ENCODE peak calls at places on chromosome 16, in nine cellular contexts. C, Y, L, D, X, A, Z, B and J are unnamed samples.

GRCh38 chr16:30778549-30779244 is 8.3 kb downstream of the ZNF629 start:
- DNase-seq in A (no peak), L (no peak), C (no peak), B (no peak), X (no peak), D (peak; percentile 66), Y (no peak), Z (no peak), J (no peak)

GRCh38 chr16:14097182-14097951 is 26.2 kb downstream of the MRTFB start:
- DNase-seq in L (no peak), D (no peak), C (no peak), Y (no peak), X (peak; percentile 63), B (no peak), A (no peak), Z (no peak), J (no peak)

GRCh38 chr16:1331712-1332617 is 1.5 kb upstream of the BAIAP3 start:
- DNase-seq in Z (peak; percentile 16), B (peak; percentile 71), X (peak; percentile 73), L (peak; percentile 62), A (peak; percentile 82), D (peak; percentile 77), C (no peak), Y (peak; percentile 39), J (peak; percentile 93)

GRCh38 chr16:57623251-57624043 is 5.0 kb upstream of the ADGRG1 start:
- DNase-seq in Y (no peak), A (no peak), X (peak; percentile 78), B (no peak), Z (no peak), L (no peak), D (peak; percentile 96), C (peak; percentile 24), J (peak; percentile 59)

GRCh38 chr16:72189865-72190371 is 18.0 kb upstream of the PMFBP1 start:
- DNase-seq in X (no peak), C (peak; percentile 13), Y (no peak), D (peak; percentile 91), L (no peak), B (peak; percentile 74), Z (no peak), A (no peak), J (no peak)

GRCh38 chr16:26911436-26911835 is 155.3 kb upstream of the C16orf82 start:
- DNase-seq in Y (no peak), D (no peak), B (no peak), X (no peak), C (no peak), A (no peak), Z (no peak), L (no peak), J (no peak)

GRCh38 chr16:89656435-89657121 is 930 bp downstream of the CHMP1A start:
- DNase-seq in A (peak; percentile 56), Y (no peak), Z (no peak), X (no peak), L (no peak), D (no peak), B (peak; percentile 50), C (no peak), J (peak; percentile 84)

GRCh38 chr16:1706386-1707192 is 594 bp downstream of the MAPK8IP3 start:
- DNase-seq in C (no peak), Z (peak; percentile 59), A (peak; percentile 59), X (no peak), B (no peak), L (no peak), Y (no peak), D (peak; percentile 43), J (no peak)

GRCh38 chr16:8849411-8850011 is 19.3 kb downstream of the CARHSP1 start:
- DNase-seq in X (no peak), Y (no peak), Z (no peak), D (peak; percentile 84), B (no peak), C (no peak), A (no peak), L (no peak), J (peak; percentile 54)

GRCh38 chr16:76913046-76913445 is 277.9 kb upstream of the MON1B start:
- DNase-seq in Z (no peak), L (no peak), D (no peak), Y (no peak), A (no peak), B (no peak), C (no peak), X (no peak), J (no peak)

GRCh38 chr16:19128454-19129210 is 14.9 kb downstream of the ITPRIPL2 start:
- DNase-seq in L (no peak), Y (no peak), B (no peak), A (no peak), X (no peak), C (no peak), Z (no peak), D (no peak), J (no peak)

GRCh38 chr16:78520470-78520869 is 421.0 kb downstream of the WWOX start:
- DNase-seq in A (no peak), L (no peak), Z (no peak), Y (no peak), X (no peak), D (no peak), C (no peak), B (no peak), J (no peak)

GRCh38 chr16:89320717-89321501 is 103.4 kb downstream of the ZNF778 start:
- DNase-seq in X (peak; percentile 60), D (peak; percentile 61), C (peak; percentile 59), A (no peak), B (no peak), Y (no peak), Z (no peak), L (peak; percentile 55), J (peak; percentile 73)

GRCh38 chr16:48499822-48500440 is 110.0 kb downstream of the N4BP1 start:
- DNase-seq in B (peak; percentile 62), L (peak; percentile 44), C (peak; percentile 69), A (no peak), X (no peak), Y (no peak), D (peak; percentile 97), Z (no peak), J (no peak)

GRCh38 chr16:2983706-2984136 is 3.5 kb upstream of the PKMYT1 start:
- DNase-seq in C (peak; percentile 65), A (peak; percentile 71), Z (peak; percentile 39), Y (peak; percentile 33), L (peak; percentile 82), D (peak; percentile 80), B (peak; percentile 86), X (peak; percentile 85), J (peak; percentile 93)

GRCh38 chr16:27485811-27486210 is 63.9 kb downstream of the GTF3C1 start:
- DNase-seq in X (no peak), D (no peak), L (no peak), A (no peak), Z (no peak), Y (no peak), B (no peak), C (no peak), J (peak; percentile 45)

GRCh38 chr16:67447508-67448076 is 16.7 kb downstream of the HSD11B2 start:
- DNase-seq in C (peak; percentile 80), D (peak; percentile 89), A (no peak), Y (peak; percentile 33), L (peak; percentile 52), Z (peak; percentile 32), B (no peak), X (peak; percentile 63), J (no peak)

GRCh38 chr16:74607310-74607966 is 524 bp upstream of the GLG1 start:
- DNase-seq in Z (no peak), L (no peak), Y (no peak), B (no peak), X (no peak), C (no peak), D (no peak), A (no peak), J (no peak)

GRCh38 chr16:12066823-12067222 is 90.3 kb downstream of the SNX29 start:
- DNase-seq in A (no peak), Z (no peak), Y (no peak), X (no peak), C (no peak), L (no peak), D (no peak), B (no peak), J (peak; percentile 16)

GRCh38 chr16:57507414-57508083 is 21.3 kb upstream of the DOK4 start:
- DNase-seq in L (no peak), A (no peak), Z (no peak), Y (no peak), X (no peak), C (no peak), B (no peak), D (no peak), J (no peak)

GRCh38 chr16:85929259-85929704 is 30.3 kb downstream of the IRF8 start:
- DNase-seq in Z (no peak), A (no peak), C (no peak), D (no peak), L (no peak), B (no peak), X (no peak), Y (no peak), J (no peak)

DNA sequence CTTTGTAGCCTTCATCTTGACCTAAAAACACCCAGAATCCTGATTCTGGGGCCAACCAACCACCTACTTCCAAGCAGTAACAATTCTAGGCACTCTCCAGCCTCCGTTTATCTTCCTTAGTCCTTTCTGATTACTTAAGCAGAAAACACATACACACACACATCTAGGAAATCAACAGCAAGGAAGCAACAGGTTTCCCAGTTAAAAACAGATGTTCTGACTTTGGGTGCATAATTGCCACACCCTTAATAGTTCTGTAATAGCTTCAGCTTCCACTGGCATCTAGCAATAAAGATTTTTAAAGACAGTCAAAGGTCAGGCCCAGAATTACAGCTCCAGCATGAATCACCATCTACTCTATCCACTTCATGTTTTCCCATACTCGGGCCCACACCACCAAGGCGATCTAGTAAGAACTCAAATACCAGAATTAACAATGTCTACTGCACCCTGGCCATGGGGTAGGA is 2.6 kb downstream of the ARHGAP17 start:
- DNase-seq in L (no peak), Z (no peak), D (peak; percentile 52), A (no peak), B (no peak), C (no peak), Y (no peak), X (no peak), J (no peak)
- H3K4me1 ChIP-seq in L (peaks cover 77% of the 10 kb centered on the region), Z (peaks cover 44% of the 10 kb centered on the region), D (no peaks in the 10 kb centered on the region), A (peaks cover 57% of the 10 kb centered on the region), B (no peaks in the 10 kb centered on the region), C (peaks cover 9% of the 10 kb centered on the region), Y (peaks cover 46% of the 10 kb centered on the region), X (peaks cover 35% of the 10 kb centered on the region), J (peaks cover 93% of the 10 kb centered on the region)

GRCh38 chr16:82067810-82068325 is 32.8 kb downstream of the HSD17B2 start:
- DNase-seq in C (no peak), L (no peak), Z (no peak), Y (no peak), B (no peak), A (no peak), X (no peak), D (no peak), J (no peak)
- H3K4me1 ChIP-seq in C (no peaks in the 10 kb centered on the region), L (no peaks in the 10 kb centered on the region), Z (no peaks in the 10 kb centered on the region), Y (no peaks in the 10 kb centered on the region), B (no peaks in the 10 kb centered on the region), A (no peaks in the 10 kb centered on the region), X (no peaks in the 10 kb centered on the region), D (no peaks in the 10 kb centered on the region), J (no peaks in the 10 kb centered on the region)

GRCh38 chr16:56263711-56264608 is 72.7 kb downstream of the GNAO1 start:
- DNase-seq in C (no peak), Y (no peak), D (no peak), X (no peak), Z (no peak), B (no peak), L (peak; percentile 37), A (no peak), J (no peak)
- H3K4me1 ChIP-seq in C (peaks cover 2% of the 10 kb centered on the region), Y (peaks cover 28% of the 10 kb centered on the region), D (peaks cover 24% of the 10 kb centered on the region), X (peaks cover 11% of the 10 kb centered on the region), Z (peaks cover 8% of the 10 kb centered on the region), B (no peaks in the 10 kb centered on the region), L (peaks cover 40% of the 10 kb centered on the region), A (peaks cover 45% of the 10 kb centered on the region), J (no peaks in the 10 kb centered on the region)

GRCh38 chr16:49699718-49700117 is 156.2 kb downstream of the ZNF423 start:
- DNase-seq in Y (no peak), L (no peak), A (no peak), Z (no peak), D (no peak), B (no peak), X (no peak), C (peak; percentile 21), J (no peak)
- H3K4me1 ChIP-seq in Y (no peaks in the 10 kb centered on the region), L (peaks cover 36% of the 10 kb centered on the region), A (no peaks in the 10 kb centered on the region), Z (no peaks in the 10 kb centered on the region), D (peaks cover 75% of the 10 kb centered on the region), B (peaks cover 3% of the 10 kb centered on the region), X (no peaks in the 10 kb centered on the region), C (peaks cover 26% of the 10 kb centered on the region), J (no peaks in the 10 kb centered on the region)